ENCODE peak calls at places on chromosomes 1 and 21, in five cellular contexts. L is erythroblast; S is central memory CD4-positive, alpha-beta T cell; R is AG04449; E is AG09319. V is an unnamed sample.

GRCh38 chr1:35222322-35223108 is 29.6 kb upstream of the SFPQ start:
- DNase-seq in L (no peak), S (no peak), R (peak; percentile 65), E (peak; percentile 82), V (peak; percentile 50)

GRCh38 chr1:227938911-227939790 is 8.6 kb downstream of the WNT9A start:
- DNase-seq in L (no peak), E (no peak), R (no peak), S (no peak), V (no peak)

GRCh38 chr1:93584238-93585003 is 97.2 kb downstream of the BCAR3 start:
- DNase-seq in R (no peak), E (no peak), L (no peak), S (no peak), V (no peak)

GRCh38 chr1:226809785-226810571 is 60.4 kb upstream of the PSEN2 start:
- DNase-seq in S (no peak), E (no peak), R (peak; percentile 29), L (no peak), V (no peak)

GRCh38 chr1:150552692-150553278 is 3.6 kb downstream of the ADAMTSL4 start:
- DNase-seq in L (no peak), E (no peak), S (no peak), R (no peak), V (no peak)

GRCh38 chr1:185734929-185735666 is 907 bp downstream of the HMCN1 start:
- DNase-seq in L (no peak), R (no peak), S (no peak), E (no peak), V (no peak)

GRCh38 chr1:24988560-24988912 is 58.5 kb upstream of the RUNX3 start:
- DNase-seq in L (no peak), R (no peak), S (no peak), E (no peak), V (no peak)

GRCh38 chr1:212668477-212668876 is 31.2 kb downstream of the BATF3 start:
- DNase-seq in R (no peak), S (no peak), L (no peak), E (no peak), V (no peak)

GRCh38 chr1:210236840-210237409 is 4.3 kb downstream of the SERTAD4 start:
- DNase-seq in S (no peak), E (no peak), R (no peak), L (no peak), V (no peak)

GRCh38 chr1:171438441-171438840 is 46.9 kb upstream of the PRRC2C start:
- DNase-seq in S (no peak), L (no peak), E (peak; percentile 73), R (peak; percentile 91), V (peak; percentile 92)

GRCh38 chr21:38598413-38598812 is 100.1 kb upstream of the ERG start:
- DNase-seq in R (no peak), L (no peak), S (no peak), E (no peak), V (no peak)

GRCh38 chr1:86441581-86441980 is 17.6 kb downstream of the CLCA2 start:
- DNase-seq in R (no peak), E (no peak), L (no peak), S (peak; percentile 41), V (no peak)

GRCh38 chr1:227748496-227749182 is 13.4 kb downstream of the SNAP47 start:
- DNase-seq in S (peak; percentile 59), E (no peak), R (no peak), L (peak; percentile 56), V (no peak)

GRCh38 chr1:78607944-78608343 is 12.3 kb upstream of the IFI44L start:
- DNase-seq in S (no peak), E (no peak), L (no peak), R (no peak), V (no peak)

GRCh38 chr1:200483491-200484143 is 73.8 kb upstream of the ZNF281 start:
- DNase-seq in E (peak; percentile 85), R (peak; percentile 98), S (no peak), L (peak; percentile 20), V (peak; percentile 92)

GRCh38 chr21:45074818-45075605 is 632 bp downstream of the ADARB1 start:
- DNase-seq in S (no peak), L (peak; percentile 58), E (no peak), R (no peak), V (no peak)

GRCh38 chr1:2594001-2594640 is 7.5 kb downstream of the PRXL2B start:
- DNase-seq in E (no peak), R (no peak), L (no peak), S (no peak), V (no peak)

GRCh38 chr1:86381223-86381622 is 14.9 kb downstream of the ODF2L start:
- DNase-seq in L (no peak), S (no peak), E (no peak), R (no peak), V (no peak)

GRCh38 chr1:41174170-41174569 is 67.9 kb downstream of the SCMH1 start:
- DNase-seq in S (no peak), L (no peak), E (no peak), R (no peak), V (no peak)

GRCh38 chr1:23356451-23356850 is 12.4 kb upstream of the HNRNPR start:
- DNase-seq in R (no peak), S (no peak), L (no peak), E (no peak), V (no peak)

GRCh38 chr1:112465122-112465521 is 43.6 kb upstream of the WNT2B start:
- DNase-seq in R (no peak), E (no peak), L (no peak), S (no peak), V (no peak)

GRCh38 chr1:58779059-58779754 is 4.6 kb downstream of the JUN start:
- DNase-seq in E (no peak), S (no peak), L (no peak), R (no peak), V (no peak)

GRCh38 chr1:44423706-44424546 is 18.9 kb downstream of the RNF220 start:
- DNase-seq in S (no peak), L (peak; percentile 34), R (no peak), E (no peak), V (peak; percentile 6)

GRCh38 chr21:45818904-45819285 is 162.7 kb upstream of the COL6A1 start:
- DNase-seq in E (no peak), R (peak; percentile 45), S (peak; percentile 13), L (no peak), V (no peak)

GRCh38 chr1:150293433-150294253 is at the start of gene MRPS21:
- DNase-seq in E (peak; percentile 74), R (no peak), S (peak; percentile 88), L (peak; percentile 93), V (peak; percentile 55)

GRCh38 chr21:34086887-34087306 is 13.5 kb downstream of the MRPS6 start:
- DNase-seq in L (peak; percentile 38), S (no peak), R (no peak), E (no peak), V (no peak)

GRCh38 chr1:9270290-9270900 is 22.3 kb upstream of the SPSB1 start:
- DNase-seq in E (no peak), R (no peak), L (no peak), S (no peak), V (no peak)

V was measured in AG04450.